ENCODE peak calls at places on chromosomes 7 and 10, in four cellular contexts. J is A172, Q is H54, M is cardiac fibroblast. A is an unnamed sample.

GRCh38 chr10:132512693-132513345 is 24.8 kb upstream of the INPP5A start:
- DNase-seq in J (no peak), Q (no peak), M (no peak), A (no peak)

GRCh38 chr7:159240962-159241361 is 96.3 kb upstream of the VIPR2 start:
- DNase-seq in J (no peak), Q (no peak), M (no peak), A (no peak)

GRCh38 chr7:41699532-41699931 is 3.4 kb downstream of the INHBA start:
- DNase-seq in J (no peak), Q (no peak), M (peak; percentile 48), A (no peak)

GRCh38 chr7:16114633-16115032 is 306.7 kb downstream of the CRPPA start:
- DNase-seq in J (peak; percentile 35), Q (no peak), M (peak; percentile 71), A (peak; percentile 17)

GRCh38 chr10:49646256-49646870 is 32.5 kb downstream of the CHAT start:
- DNase-seq in J (no peak), Q (no peak), M (no peak), A (no peak)

GRCh38 chr7:104231054-104232046 is 23.5 kb upstream of the ORC5 start:
- DNase-seq in J (peak; percentile 52), Q (peak; percentile 39), M (peak; percentile 67), A (peak; percentile 57)

GRCh38 chr7:112105584-112106540 is 100.3 kb downstream of the DOCK4 start:
- DNase-seq in J (no peak), Q (no peak), M (no peak), A (no peak)

GRCh38 chr7:11161499-11161898 is 187.8 kb downstream of the PHF14 start:
- DNase-seq in J (no peak), Q (no peak), M (no peak), A (no peak)

GRCh38 chr10:80702143-80702542 is 164.4 kb downstream of the SH2D4B start:
- DNase-seq in J (no peak), Q (no peak), M (no peak), A (no peak)

GRCh38 chr7:55965805-55966421 is 1.5 kb downstream of the NIPSNAP2 start:
- DNase-seq in J (no peak), Q (no peak), M (no peak), A (no peak)

GRCh38 chr10:22760025-22760424 is 45.6 kb upstream of the PIP4K2A start:
- DNase-seq in J (no peak), Q (no peak), M (no peak), A (no peak)

GRCh38 chr10:6722616-6723004 is 142.5 kb upstream of the PRKCQ start:
- DNase-seq in J (peak; percentile 60), Q (no peak), M (peak; percentile 66), A (no peak)

GRCh38 chr10:51030480-51030879 is 43.8 kb upstream of the PRKG1 start:
- DNase-seq in J (no peak), Q (no peak), M (no peak), A (no peak)

GRCh38 chr7:28433604-28434254 is 21.4 kb downstream of the CREB5 start:
- DNase-seq in J (peak; percentile 24), Q (no peak), M (peak; percentile 46), A (no peak)

GRCh38 chr10:93028881-93029280 is 31.7 kb upstream of the CYP26C1 start:
- DNase-seq in J (peak; percentile 25), Q (no peak), M (peak; percentile 42), A (no peak)

GRCh38 chr7:70040971-70041766 is 442.9 kb downstream of the AUTS2 start:
- DNase-seq in J (peak; percentile 52), Q (no peak), M (peak; percentile 49), A (no peak)

GRCh38 chr10:33187427-33187999 is 147.0 kb downstream of the NRP1 start:
- DNase-seq in J (no peak), Q (no peak), M (no peak), A (no peak)

GRCh38 chr10:11865561-11865960 is 42.4 kb downstream of the PROSER2 start:
- DNase-seq in J (no peak), Q (no peak), M (no peak), A (no peak)

GRCh38 chr7:46633816-46634215 is 712.7 kb upstream of the IGFBP3 start:
- DNase-seq in J (no peak), Q (no peak), M (no peak), A (no peak)

GRCh38 chr10:4372601-4373000 is 453.4 kb upstream of the AKR1E2 start:
- DNase-seq in J (peak; percentile 69), Q (no peak), M (peak; percentile 98), A (no peak)

GRCh38 chr7:7821517-7821916 is 103.1 kb upstream of the RPA3 start:
- DNase-seq in J (no peak), Q (no peak), M (no peak), A (no peak)

GRCh38 chr10:5964736-5965135 is 12.6 kb downstream of the IL15RA start:
- DNase-seq in J (no peak), Q (no peak), M (no peak), A (no peak)

GRCh38 chr7:158815046-158815445 is 14.3 kb downstream of the ESYT2 start:
- DNase-seq in J (no peak), Q (no peak), M (peak; percentile 63), A (no peak)

GRCh38 chr7:7427363-7427762 is 108.3 kb downstream of the COL28A1 start:
- DNase-seq in J (no peak), Q (no peak), M (no peak), A (no peak)

GRCh38 chr7:47572101-47572460 is 9.8 kb downstream of the TNS3 start:
- DNase-seq in J (no peak), Q (no peak), M (no peak), A (no peak)

GRCh38 chr10:89241491-89242339 is 9.9 kb downstream of the LIPA start:
- DNase-seq in J (no peak), Q (no peak), M (peak; percentile 85), A (no peak)

GRCh38 chr7:107742678-107743566 is 1.0 kb upstream of the CBLL1 start:
- DNase-seq in J (no peak), Q (peak; percentile 38), M (no peak), A (peak; percentile 15)

GRCh38 chr7:82141427-82141826 is 302.1 kb downstream of the CACNA2D1 start:
- DNase-seq in J (no peak), Q (no peak), M (peak; percentile 12), A (no peak)

GRCh38 chr7:99072126-99072525 is 71.8 kb downstream of the SMURF1 start:
- DNase-seq in J (no peak), Q (no peak), M (no peak), A (no peak)

GRCh38 chr10:112811741-112812551 is 138.1 kb upstream of the TCF7L2 start:
- DNase-seq in J (peak; percentile 92), Q (peak; percentile 90), M (peak; percentile 89), A (peak; percentile 62)

GRCh38 chr10:12800302-12800701 is 201.2 kb downstream of the CCDC3 start:
- DNase-seq in J (no peak), Q (no peak), M (no peak), A (no peak)

GRCh38 chr7:22193361-22194016 is 163.5 kb downstream of the RAPGEF5 start:
- DNase-seq in J (no peak), Q (no peak), M (peak; percentile 26), A (no peak)

GRCh38 chr10:67476201-67476600 is 219.8 kb downstream of the CTNNA3 start:
- DNase-seq in J (no peak), Q (no peak), M (no peak), A (no peak)

GRCh38 chr7:44634839-44635591 is 28.6 kb downstream of the OGDH start:
- DNase-seq in J (peak; percentile 63), Q (no peak), M (peak; percentile 56), A (no peak)